ENCODE peak calls at places on chromosomes 11 and 22, in seven cellular contexts. V is stomach, P is uterus, B is fibroblast of lung, D is colonic mucosa, F is AG04449, Y is astrocyte. L is an unnamed sample.
A peak's percentile ranks its signal among the peaks of the same experiment; 100 is the strongest.

GRCh38 chr11:313787-314547 is at the start of gene IFITM1:
- DNase-seq in V (no peak), P (no peak), B (peak; percentile 68), D (peak; percentile 62), F (peak; percentile 31), Y (peak; percentile 60), L (no peak)

GRCh38 chr22:41557401-41558240 is 3.2 kb upstream of the CSDC2 start:
- DNase-seq in V (peak; percentile 78), P (peak; percentile 83), B (peak; percentile 92), D (peak; percentile 64), F (no peak), Y (peak; percentile 86), L (no peak)

GRCh38 chr11:64090811-64091516 is 55.2 kb downstream of the FLRT1 start:
- DNase-seq in V (no peak), P (no peak), B (no peak), D (no peak), F (no peak), Y (no peak), L (no peak)

GRCh38 chr11:35787626-35788025 is 125.1 kb downstream of the TRIM44 start:
- DNase-seq in V (no peak), P (no peak), B (peak; percentile 24), D (no peak), F (no peak), Y (no peak), L (no peak)

GRCh38 chr22:29813563-29813962 is 24.5 kb downstream of the ASCC2 start:
- DNase-seq in V (no peak), P (no peak), B (no peak), D (no peak), F (no peak), Y (no peak), L (no peak)

GRCh38 chr22:41075946-41076345 is 16.4 kb upstream of the EP300 start:
- DNase-seq in V (no peak), P (no peak), B (no peak), D (no peak), F (no peak), Y (no peak), L (no peak)

GRCh38 chr22:31079095-31079642 is 1.9 kb upstream of the SMTN start:
- DNase-seq in V (peak; percentile 59), P (no peak), B (no peak), D (peak; percentile 86), F (no peak), Y (no peak), L (no peak)

GRCh38 chr22:36467042-36467810 is 14.2 kb downstream of the TXN2 start:
- DNase-seq in V (no peak), P (no peak), B (peak; percentile 94), D (peak; percentile 55), F (no peak), Y (peak; percentile 91), L (no peak)

GRCh38 chr11:36792870-36793541 is 195.0 kb upstream of the RAG2 start:
- DNase-seq in V (no peak), P (no peak), B (no peak), D (no peak), F (no peak), Y (no peak), L (no peak)

GRCh38 chr11:33685061-33685460 is 15.6 kb downstream of the C11orf91 start:
- DNase-seq in V (no peak), P (no peak), B (no peak), D (no peak), F (no peak), Y (no peak), L (no peak)

GRCh38 chr22:48523091-48523490 is 1304.6 kb downstream of the BRD1 start:
- DNase-seq in V (no peak), P (no peak), B (peak; percentile 7), D (no peak), F (no peak), Y (no peak), L (no peak)

GRCh38 chr22:40665312-40665711 is 14.0 kb upstream of the MCHR1 start:
- DNase-seq in V (no peak), P (peak; percentile 73), B (peak; percentile 71), D (no peak), F (no peak), Y (peak; percentile 65), L (no peak)

GRCh38 chr11:104005234-104005855 is 31.1 kb upstream of the DDI1 start:
- DNase-seq in V (no peak), P (no peak), B (peak; percentile 43), D (no peak), F (no peak), Y (peak; percentile 39), L (peak; percentile 63)

GRCh38 chr11:18332302-18332701 is 9.9 kb downstream of the GTF2H1 start:
- DNase-seq in V (no peak), P (no peak), B (peak; percentile 19), D (no peak), F (no peak), Y (no peak), L (no peak)

GRCh38 chr11:112524808-112525207 is 264.1 kb upstream of the PLET1 start:
- DNase-seq in V (peak; percentile 35), P (no peak), B (no peak), D (no peak), F (no peak), Y (no peak), L (peak; percentile 36)

GRCh38 chr11:83543918-83544491 is 257.8 kb upstream of the CCDC90B start:
- DNase-seq in V (no peak), P (no peak), B (no peak), D (no peak), F (no peak), Y (no peak), L (no peak)

GRCh38 chr22:21624120-21624879 is 5.5 kb downstream of the YDJC start:
- DNase-seq in V (no peak), P (no peak), B (no peak), D (peak; percentile 41), F (no peak), Y (no peak), L (no peak)

GRCh38 chr11:66411323-66411722 is 9.5 kb upstream of the NPAS4 start:
- DNase-seq in V (no peak), P (no peak), B (no peak), D (no peak), F (no peak), Y (no peak), L (no peak)

GRCh38 chr11:22433066-22433450 is 94.9 kb downstream of the SLC17A6 start:
- DNase-seq in V (no peak), P (no peak), B (peak; percentile 78), D (no peak), F (no peak), Y (peak; percentile 74), L (no peak)

GRCh38 chr11:124740277-124740882 is 638 bp downstream of the NRGN start:
- DNase-seq in V (no peak), P (no peak), B (peak; percentile 21), D (no peak), F (no peak), Y (no peak), L (no peak)

GRCh38 chr11:46675288-46675851 is 25.0 kb downstream of the ARHGAP1 start:
- DNase-seq in V (peak; percentile 79), P (peak; percentile 70), B (peak; percentile 72), D (peak; percentile 73), F (no peak), Y (peak; percentile 63), L (peak; percentile 45)

GRCh38 chr22:35312198-35313059 is 12.7 kb downstream of the TOM1 start:
- DNase-seq in V (no peak), P (no peak), B (peak; percentile 81), D (peak; percentile 79), F (peak; percentile 61), Y (peak; percentile 80), L (peak; percentile 95)

GRCh38 chr11:130427581-130428211 is 713 bp downstream of the ADAMTS8 start:
- DNase-seq in V (no peak), P (peak; percentile 35), B (no peak), D (no peak), F (no peak), Y (no peak), L (no peak)
- TF ChIP-seq CTCF in V (no peak), P (peak; percentile 32), B (peak; percentile 14), D (no peak), F (peak; percentile 16), Y (no peak), L (peak; percentile 20)

DNA sequence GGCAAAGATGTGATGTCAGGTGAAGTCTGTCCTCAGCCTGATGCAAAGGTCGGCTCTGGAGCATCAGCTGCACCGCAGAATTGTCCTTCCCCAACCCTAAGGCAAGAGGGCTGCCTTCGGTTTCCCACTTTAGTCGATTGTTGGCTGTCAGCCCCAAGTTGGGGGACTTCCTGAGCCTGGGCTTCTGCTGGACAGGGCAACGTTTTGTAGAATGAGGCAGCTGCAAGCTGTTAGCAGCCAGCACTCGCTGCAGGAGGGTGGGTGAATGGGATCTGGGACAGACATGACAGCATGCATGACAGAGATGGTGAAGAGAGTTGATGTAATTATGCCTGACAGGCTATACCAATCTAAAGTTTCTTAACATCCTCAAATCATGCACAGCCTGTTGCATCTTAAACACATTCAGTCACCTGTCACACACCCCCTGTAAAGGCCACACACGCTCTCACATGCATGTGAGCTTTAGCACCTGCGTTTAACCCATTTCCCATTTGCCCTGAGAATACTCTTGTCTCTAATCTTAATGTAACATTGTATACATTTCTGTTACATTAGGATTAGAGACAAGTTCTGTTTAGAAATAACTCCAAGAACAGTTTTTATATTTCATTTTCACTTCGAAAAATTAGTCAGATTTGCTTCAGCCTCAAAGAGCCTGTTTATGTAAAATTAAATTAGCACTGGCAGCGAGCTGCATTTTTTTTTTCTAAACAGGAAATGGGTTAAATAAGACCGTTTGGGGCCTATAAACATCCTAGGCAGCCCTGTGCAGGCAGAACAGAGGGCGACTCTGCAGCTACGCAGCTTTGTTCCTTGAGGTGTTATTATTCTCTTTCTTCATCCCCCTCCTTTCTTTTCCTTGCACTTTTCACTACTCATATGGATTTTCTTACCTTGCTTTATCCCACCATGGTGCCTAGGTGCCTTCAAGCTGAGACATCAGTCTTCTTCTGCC is 49.0 kb downstream of the CWC15 start:
- DNase-seq in V (no peak), P (no peak), B (no peak), D (no peak), F (no peak), Y (no peak), L (no peak)
- H3K4me3 ChIP-seq in V (no peak overlapping the region), P (no peak overlapping the region), B (no peak overlapping the region), D (no peak overlapping the region), F (no peak overlapping the region), Y (no peak overlapping the region), L (no peak overlapping the region)

GRCh38 chr11:9757809-9758675 is 94.2 kb downstream of the SWAP70 start:
- DNase-seq in V (peak; percentile 88), P (peak; percentile 87), B (peak; percentile 67), D (peak; percentile 91), F (no peak), Y (peak; percentile 45), L (no peak)
- TF ChIP-seq CTCF in V (peak; percentile 91), P (peak; percentile 98), B (no peak), D (peak; percentile 75), F (peak; percentile 61), Y (peak; percentile 40), L (peak; percentile 45)

GRCh38 chr11:128516886-128517285 is 70.5 kb downstream of the ETS1 start:
- DNase-seq in V (no peak), P (no peak), B (no peak), D (no peak), F (no peak), Y (no peak), L (no peak)

GRCh38 chr11:128517457-128518230 is 69.7 kb downstream of the ETS1 start:
- DNase-seq in V (no peak), P (no peak), B (peak; percentile 72), D (no peak), F (no peak), Y (peak; percentile 56), L (no peak)

GRCh38 chr11:128515086-128515485 is 72.3 kb downstream of the ETS1 start:
- DNase-seq in V (no peak), P (no peak), B (no peak), D (no peak), F (no peak), Y (no peak), L (no peak)

GRCh38 chr11:128515766-128516466 is 71.4 kb downstream of the ETS1 start:
- DNase-seq in V (no peak), P (no peak), B (no peak), D (no peak), F (no peak), Y (no peak), L (no peak)

GRCh38 chr11:128516467-128516778 is 70.9 kb downstream of the ETS1 start:
- DNase-seq in V (no peak), P (no peak), B (no peak), D (no peak), F (no peak), Y (no peak), L (no peak)
- H3K4me3 ChIP-seq in V (peak overlapping the region; percentile 77), P (no peak overlapping the region), B (peak overlapping the region; percentile 22), D (no peak overlapping the region), F (peak overlapping the region; percentile 82), Y (no peak overlapping the region), L (no peak overlapping the region)